ENCODE peak calls at places on chromosome 2, in seven cellular contexts. One of them, this sample, is unnamed.

GRCh38 chr2:218368621-218369153 is 12.0 kb downstream of the CATIP start:
- DNase-seq in GM12878: no peak
- DNase-seq in HepG2: no peak
- DNase-seq in K562: no peak
- DNase-seq in HCT116: no peak
- DNase-seq in SK-N-SH: no peak
- DNase-seq in H1: peak
- DNase-seq in this sample: peak

GRCh38 chr2:50956886-50957285 is 75.0 kb downstream of the NRXN1 start:
- DNase-seq in SK-N-SH: no peak
- DNase-seq in H1: no peak
- DNase-seq in HepG2: no peak
- DNase-seq in GM12878: no peak
- DNase-seq in K562: no peak
- DNase-seq in HCT116: no peak
- DNase-seq in this sample: no peak

GRCh38 chr2:127695491-127696472 is 5.5 kb upstream of the SFT2D3 start:
- DNase-seq in SK-N-SH: peak
- DNase-seq in HCT116: peak
- DNase-seq in GM12878: no peak
- DNase-seq in HepG2: no peak
- DNase-seq in K562: no peak
- DNase-seq in H1: peak
- DNase-seq in this sample: no peak

GRCh38 chr2:127572841-127573240 is 37.4 kb downstream of the MYO7B start:
- DNase-seq in HepG2: no peak
- DNase-seq in HCT116: no peak
- DNase-seq in H1: peak
- DNase-seq in K562: no peak
- DNase-seq in GM12878: no peak
- DNase-seq in SK-N-SH: no peak
- DNase-seq in this sample: no peak

GRCh38 chr2:174614261-174614660 is 16.7 kb upstream of the WIPF1 start:
- DNase-seq in SK-N-SH: no peak
- DNase-seq in HepG2: no peak
- DNase-seq in GM12878: no peak
- DNase-seq in H1: no peak
- DNase-seq in K562: no peak
- DNase-seq in HCT116: no peak
- DNase-seq in this sample: peak

GRCh38 chr2:226426292-226426736 is 373.3 kb downstream of the IRS1 start:
- DNase-seq in SK-N-SH: no peak
- DNase-seq in H1: no peak
- DNase-seq in HCT116: no peak
- DNase-seq in GM12878: no peak
- DNase-seq in K562: no peak
- DNase-seq in HepG2: peak
- DNase-seq in this sample: no peak

GRCh38 chr2:234164499-234165409 is 114.3 kb downstream of the SPP2 start:
- DNase-seq in HCT116: no peak
- DNase-seq in K562: no peak
- DNase-seq in H1: no peak
- DNase-seq in GM12878: peak
- DNase-seq in HepG2: no peak
- DNase-seq in SK-N-SH: no peak
- DNase-seq in this sample: no peak

GRCh38 chr2:204871246-204871953 is 326.1 kb downstream of the PARD3B start:
- DNase-seq in HCT116: no peak
- DNase-seq in SK-N-SH: peak
- DNase-seq in HepG2: peak
- DNase-seq in K562: no peak
- DNase-seq in H1: no peak
- DNase-seq in GM12878: no peak
- DNase-seq in this sample: no peak

GRCh38 chr2:7841751-7842150 is 840.1 kb upstream of the ID2 start:
- DNase-seq in HCT116: no peak
- DNase-seq in H1: no peak
- DNase-seq in SK-N-SH: no peak
- DNase-seq in GM12878: no peak
- DNase-seq in K562: no peak
- DNase-seq in HepG2: no peak
- DNase-seq in this sample: no peak

GRCh38 chr2:7846607-7847006 is 835.2 kb upstream of the ID2 start:
- DNase-seq in GM12878: no peak
- DNase-seq in HepG2: no peak
- DNase-seq in H1: no peak
- DNase-seq in SK-N-SH: no peak
- DNase-seq in HCT116: no peak
- DNase-seq in K562: no peak
- DNase-seq in this sample: no peak

GRCh38 chr2:7847321-7847720 is 834.5 kb upstream of the ID2 start:
- DNase-seq in HCT116: no peak
- DNase-seq in SK-N-SH: no peak
- DNase-seq in H1: peak
- DNase-seq in GM12878: no peak
- DNase-seq in HepG2: no peak
- DNase-seq in K562: no peak
- DNase-seq in this sample: no peak

GRCh38 chr2:7845332-7845731 is 836.5 kb upstream of the ID2 start:
- DNase-seq in SK-N-SH: no peak
- DNase-seq in HepG2: peak
- DNase-seq in H1: no peak
- DNase-seq in HCT116: no peak
- DNase-seq in K562: no peak
- DNase-seq in GM12878: no peak
- DNase-seq in this sample: no peak

DNA sequence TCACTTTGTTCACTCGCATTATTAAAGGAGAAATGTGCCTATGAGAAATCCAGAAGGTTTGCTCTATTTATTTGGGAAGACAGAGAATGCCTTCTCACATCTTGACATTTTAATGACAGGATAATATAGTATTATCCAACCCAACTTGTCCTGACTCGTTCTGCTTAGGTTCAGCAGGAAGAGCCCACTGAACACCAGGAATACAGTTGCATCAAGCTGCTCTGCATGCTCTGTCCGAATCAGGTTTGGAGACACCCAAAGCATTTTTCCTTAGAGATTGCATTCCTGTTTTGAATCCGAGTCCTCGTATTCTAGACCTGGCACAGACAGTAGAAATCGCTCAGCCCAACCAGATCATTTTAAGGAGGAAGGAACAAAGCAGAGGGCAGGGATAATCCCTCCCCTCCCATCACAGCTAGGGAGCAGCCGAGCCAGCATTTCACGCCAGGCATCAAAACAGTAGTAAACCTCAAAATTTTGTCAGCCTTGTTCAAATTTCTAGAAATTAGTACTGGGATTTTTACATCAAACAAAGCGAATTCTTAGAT is 837.4 kb upstream of the ID2 start:
- DNase-seq in HepG2: no peak
- DNase-seq in H1: no peak
- DNase-seq in K562: no peak
- DNase-seq in GM12878: no peak
- DNase-seq in HCT116: no peak
- DNase-seq in SK-N-SH: no peak
- DNase-seq in this sample: no peak
- TF ChIP-seq JUND in HepG2: no peak
- TF ChIP-seq JUND in H1: no peak
- TF ChIP-seq JUND in K562: no peak
- TF ChIP-seq JUND in GM12878: no peak
- TF ChIP-seq JUND in HCT116: no peak
- TF ChIP-seq JUND in SK-N-SH: no peak
- TF ChIP-seq JUND in this sample: no peak

DNA sequence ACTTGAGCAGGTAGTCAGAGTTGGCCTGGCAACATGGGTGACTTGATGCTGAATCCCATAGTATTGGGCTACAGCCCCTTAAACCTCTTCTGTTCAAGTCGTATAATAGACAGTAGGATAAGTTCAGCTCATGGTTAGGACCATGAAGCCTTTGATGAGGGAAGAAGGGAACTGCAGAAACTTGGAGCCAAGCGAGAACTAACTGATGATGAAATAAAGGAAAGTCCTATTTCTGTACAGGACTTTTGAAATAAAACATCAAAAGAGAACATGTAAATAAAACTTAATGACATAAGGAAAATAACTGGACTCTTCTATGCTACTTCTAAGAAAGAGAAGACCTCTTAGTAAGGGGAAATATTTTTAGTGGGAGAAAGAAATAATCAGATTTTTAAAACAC is 51.2 kb upstream of the UGP2 start:
- DNase-seq in GM12878: no peak
- DNase-seq in SK-N-SH: no peak
- DNase-seq in HCT116: no peak
- DNase-seq in K562: no peak
- DNase-seq in HepG2: no peak
- DNase-seq in H1: no peak
- DNase-seq in this sample: no peak
- TF ChIP-seq JUND in GM12878: no peak
- TF ChIP-seq JUND in SK-N-SH: no peak
- TF ChIP-seq JUND in HCT116: no peak
- TF ChIP-seq JUND in K562: no peak
- TF ChIP-seq JUND in HepG2: no peak
- TF ChIP-seq JUND in H1: no peak
- TF ChIP-seq JUND in this sample: no peak

GRCh38 chr2:62597323-62597722 is 91.3 kb upstream of the TMEM17 start:
- DNase-seq in HCT116: no peak
- DNase-seq in K562: no peak
- DNase-seq in GM12878: no peak
- DNase-seq in HepG2: no peak
- DNase-seq in H1: no peak
- DNase-seq in SK-N-SH: no peak
- DNase-seq in this sample: no peak

GRCh38 chr2:62595468-62595867 is 89.5 kb upstream of the TMEM17 start:
- DNase-seq in GM12878: no peak
- DNase-seq in HCT116: no peak
- DNase-seq in H1: no peak
- DNase-seq in SK-N-SH: no peak
- DNase-seq in K562: no peak
- DNase-seq in HepG2: no peak
- DNase-seq in this sample: no peak

GRCh38 chr2:62593825-62594224 is 87.8 kb upstream of the TMEM17 start:
- DNase-seq in HCT116: no peak
- DNase-seq in K562: no peak
- DNase-seq in SK-N-SH: no peak
- DNase-seq in H1: no peak
- DNase-seq in HepG2: no peak
- DNase-seq in GM12878: no peak
- DNase-seq in this sample: no peak

GRCh38 chr2:62591491-62591890 is 85.5 kb upstream of the TMEM17 start:
- DNase-seq in SK-N-SH: no peak
- DNase-seq in HCT116: no peak
- DNase-seq in H1: no peak
- DNase-seq in GM12878: no peak
- DNase-seq in K562: no peak
- DNase-seq in HepG2: no peak
- DNase-seq in this sample: no peak

DNA sequence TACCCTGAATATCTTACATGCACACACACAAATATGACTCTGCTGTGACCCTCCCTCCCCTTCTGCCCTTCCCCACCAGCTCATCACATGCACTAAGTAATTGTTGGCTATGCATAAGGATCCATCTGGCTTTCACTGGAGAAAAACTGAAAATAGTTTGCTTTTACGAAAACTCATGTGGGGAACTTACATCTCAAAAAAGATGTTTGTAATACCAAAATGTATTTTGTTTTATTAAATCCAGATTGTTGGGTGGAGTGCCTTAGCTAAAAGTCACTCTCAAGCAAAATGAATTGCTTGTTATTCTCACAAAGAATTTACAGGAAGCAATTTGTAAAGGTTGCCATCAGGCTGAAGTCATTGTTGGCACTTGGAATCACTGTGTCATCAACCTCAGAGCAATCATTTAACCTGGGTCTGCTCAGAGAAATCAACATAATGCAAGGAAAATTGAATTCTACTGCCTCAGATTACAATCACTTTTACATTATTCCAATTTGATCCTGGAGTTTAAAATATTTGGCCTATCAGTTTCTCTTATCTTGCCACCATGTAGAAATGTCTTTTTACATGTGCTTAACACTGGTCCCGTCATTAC is 90.2 kb upstream of the TMEM17 start:
- DNase-seq in HCT116: no peak
- DNase-seq in K562: no peak
- DNase-seq in SK-N-SH: peak
- DNase-seq in GM12878: no peak
- DNase-seq in H1: no peak
- DNase-seq in HepG2: no peak
- DNase-seq in this sample: no peak
- TF ChIP-seq JUND in HCT116: no peak
- TF ChIP-seq JUND in K562: no peak
- TF ChIP-seq JUND in SK-N-SH: peak
- TF ChIP-seq JUND in GM12878: no peak
- TF ChIP-seq JUND in H1: no peak
- TF ChIP-seq JUND in HepG2: no peak
- TF ChIP-seq JUND in this sample: no peak

DNA sequence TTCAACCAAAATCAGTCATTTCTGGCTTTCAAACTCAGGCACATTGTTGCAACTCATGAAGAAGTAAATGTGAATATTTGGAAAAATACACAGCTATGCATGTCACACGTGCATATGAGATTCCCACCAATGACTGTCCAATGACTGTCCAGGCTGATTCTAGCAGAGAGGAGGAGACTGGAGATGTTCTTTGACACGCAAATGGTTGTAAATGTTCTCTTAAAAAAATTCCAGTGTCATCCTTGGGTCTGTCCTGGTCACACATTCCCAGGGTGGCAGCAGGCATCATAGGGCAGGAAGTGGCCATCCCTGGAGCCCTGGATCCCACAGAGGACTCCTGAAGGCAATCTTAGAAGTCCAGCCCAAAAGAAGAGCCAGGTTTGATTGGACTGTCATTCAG is 40.9 kb downstream of the TWIST2 start:
- DNase-seq in H1: no peak
- DNase-seq in SK-N-SH: no peak
- DNase-seq in HCT116: no peak
- DNase-seq in HepG2: no peak
- DNase-seq in GM12878: no peak
- DNase-seq in K562: no peak
- DNase-seq in this sample: no peak
- TF ChIP-seq JUND in H1: no peak
- TF ChIP-seq JUND in SK-N-SH: no peak
- TF ChIP-seq JUND in HCT116: no peak
- TF ChIP-seq JUND in HepG2: no peak
- TF ChIP-seq JUND in GM12878: no peak
- TF ChIP-seq JUND in K562: no peak
- TF ChIP-seq JUND in this sample: no peak